ENCODE peak calls at places on chromosomes 5 and 9, in ten cellular contexts. One of them, this sample, is unnamed.

GRCh38 chr9:34637356-34638137 is at the start of gene SIGMAR1:
- DNase-seq in NCI-H2029 treated with DMSO at 0.1 percent for 48 hours: peak
- DNase-seq in GM12892: peak
- DNase-seq in tibial nerve: peak
- DNase-seq in hepatic stellate cell: peak
- DNase-seq in upper lobe of right lung: peak
- DNase-seq in PC-3: peak
- DNase-seq in nephron progenitor cell: peak
- DNase-seq in NCI-H226: peak
- DNase-seq in cardiac fibroblast: peak
- DNase-seq in this sample: peak

GRCh38 chr9:16532681-16533450 is 337.6 kb downstream of the BNC2 start:
- DNase-seq in tibial nerve: no peak
- DNase-seq in upper lobe of right lung: no peak
- DNase-seq in nephron progenitor cell: no peak
- DNase-seq in PC-3: peak
- DNase-seq in cardiac fibroblast: peak
- DNase-seq in GM12892: no peak
- DNase-seq in hepatic stellate cell: peak
- DNase-seq in NCI-H2029 treated with DMSO at 0.1 percent for 48 hours: no peak
- DNase-seq in NCI-H226: peak
- DNase-seq in this sample: peak

GRCh38 chr5:161138751-161139455 is 286.9 kb upstream of the ATP10B start:
- DNase-seq in NCI-H2029 treated with DMSO at 0.1 percent for 48 hours: no peak
- DNase-seq in PC-3: no peak
- DNase-seq in upper lobe of right lung: no peak
- DNase-seq in GM12892: no peak
- DNase-seq in tibial nerve: no peak
- DNase-seq in cardiac fibroblast: no peak
- DNase-seq in nephron progenitor cell: no peak
- DNase-seq in hepatic stellate cell: no peak
- DNase-seq in NCI-H226: no peak
- DNase-seq in this sample: no peak

GRCh38 chr5:178545941-178546674 is 44.1 kb downstream of the COL23A1 start:
- DNase-seq in GM12892: no peak
- DNase-seq in cardiac fibroblast: no peak
- DNase-seq in PC-3: no peak
- DNase-seq in hepatic stellate cell: no peak
- DNase-seq in upper lobe of right lung: no peak
- DNase-seq in NCI-H226: no peak
- DNase-seq in NCI-H2029 treated with DMSO at 0.1 percent for 48 hours: no peak
- DNase-seq in tibial nerve: no peak
- DNase-seq in nephron progenitor cell: no peak
- DNase-seq in this sample: no peak

GRCh38 chr5:159682623-159683022 is 233.7 kb upstream of the ADRA1B start:
- DNase-seq in NCI-H226: no peak
- DNase-seq in NCI-H2029 treated with DMSO at 0.1 percent for 48 hours: no peak
- DNase-seq in nephron progenitor cell: no peak
- DNase-seq in PC-3: no peak
- DNase-seq in hepatic stellate cell: no peak
- DNase-seq in tibial nerve: no peak
- DNase-seq in upper lobe of right lung: no peak
- DNase-seq in cardiac fibroblast: no peak
- DNase-seq in GM12892: no peak
- DNase-seq in this sample: no peak

GRCh38 chr9:95506438-95506691 is 10.4 kb downstream of the PTCH1 start:
- DNase-seq in nephron progenitor cell: no peak
- DNase-seq in cardiac fibroblast: peak
- DNase-seq in PC-3: peak
- DNase-seq in NCI-H2029 treated with DMSO at 0.1 percent for 48 hours: peak
- DNase-seq in upper lobe of right lung: no peak
- DNase-seq in tibial nerve: no peak
- DNase-seq in NCI-H226: no peak
- DNase-seq in hepatic stellate cell: no peak
- DNase-seq in GM12892: peak
- DNase-seq in this sample: no peak

GRCh38 chr5:173746050-173746449 is 129.6 kb upstream of the BOD1 start:
- DNase-seq in PC-3: peak
- DNase-seq in GM12892: no peak
- DNase-seq in hepatic stellate cell: no peak
- DNase-seq in nephron progenitor cell: no peak
- DNase-seq in NCI-H2029 treated with DMSO at 0.1 percent for 48 hours: no peak
- DNase-seq in upper lobe of right lung: no peak
- DNase-seq in cardiac fibroblast: no peak
- DNase-seq in NCI-H226: no peak
- DNase-seq in tibial nerve: no peak
- DNase-seq in this sample: no peak

GRCh38 chr5:14913141-14913540 is 41.6 kb upstream of the ANKH start:
- DNase-seq in nephron progenitor cell: no peak
- DNase-seq in hepatic stellate cell: no peak
- DNase-seq in NCI-H2029 treated with DMSO at 0.1 percent for 48 hours: no peak
- DNase-seq in tibial nerve: no peak
- DNase-seq in PC-3: no peak
- DNase-seq in cardiac fibroblast: peak
- DNase-seq in upper lobe of right lung: no peak
- DNase-seq in GM12892: no peak
- DNase-seq in NCI-H226: no peak
- DNase-seq in this sample: peak

GRCh38 chr5:15566306-15566705 is 66.3 kb downstream of the FBXL7 start:
- DNase-seq in upper lobe of right lung: no peak
- DNase-seq in nephron progenitor cell: no peak
- DNase-seq in NCI-H226: no peak
- DNase-seq in tibial nerve: no peak
- DNase-seq in PC-3: no peak
- DNase-seq in cardiac fibroblast: no peak
- DNase-seq in hepatic stellate cell: no peak
- DNase-seq in GM12892: no peak
- DNase-seq in NCI-H2029 treated with DMSO at 0.1 percent for 48 hours: no peak
- DNase-seq in this sample: no peak

GRCh38 chr5:102375256-102375655 is 79.2 kb upstream of the SLCO4C1 start:
- DNase-seq in NCI-H226: no peak
- DNase-seq in NCI-H2029 treated with DMSO at 0.1 percent for 48 hours: no peak
- DNase-seq in nephron progenitor cell: no peak
- DNase-seq in hepatic stellate cell: no peak
- DNase-seq in tibial nerve: no peak
- DNase-seq in upper lobe of right lung: no peak
- DNase-seq in PC-3: no peak
- DNase-seq in GM12892: no peak
- DNase-seq in cardiac fibroblast: no peak
- DNase-seq in this sample: no peak

GRCh38 chr5:132510076-132510475 is 19.5 kb upstream of the IRF1 start:
- DNase-seq in hepatic stellate cell: peak
- DNase-seq in NCI-H226: peak
- DNase-seq in NCI-H2029 treated with DMSO at 0.1 percent for 48 hours: no peak
- DNase-seq in tibial nerve: no peak
- DNase-seq in upper lobe of right lung: no peak
- DNase-seq in cardiac fibroblast: peak
- DNase-seq in PC-3: peak
- DNase-seq in nephron progenitor cell: no peak
- DNase-seq in GM12892: no peak
- DNase-seq in this sample: no peak

GRCh38 chr5:61319388-61320146 is 12.5 kb upstream of the ZSWIM6 start:
- DNase-seq in PC-3: no peak
- DNase-seq in NCI-H2029 treated with DMSO at 0.1 percent for 48 hours: no peak
- DNase-seq in upper lobe of right lung: no peak
- DNase-seq in tibial nerve: no peak
- DNase-seq in nephron progenitor cell: no peak
- DNase-seq in cardiac fibroblast: no peak
- DNase-seq in hepatic stellate cell: no peak
- DNase-seq in NCI-H226: no peak
- DNase-seq in GM12892: peak
- DNase-seq in this sample: no peak

GRCh38 chr5:179795049-179795862 is 1.5 kb downstream of the LTC4S start:
- DNase-seq in hepatic stellate cell: no peak
- DNase-seq in GM12892: no peak
- DNase-seq in NCI-H226: no peak
- DNase-seq in NCI-H2029 treated with DMSO at 0.1 percent for 48 hours: peak
- DNase-seq in cardiac fibroblast: no peak
- DNase-seq in upper lobe of right lung: peak
- DNase-seq in tibial nerve: no peak
- DNase-seq in PC-3: peak
- DNase-seq in nephron progenitor cell: peak
- DNase-seq in this sample: no peak

GRCh38 chr5:172806897-172807672 is 27.0 kb upstream of the ERGIC1 start:
- DNase-seq in nephron progenitor cell: peak
- DNase-seq in GM12892: peak
- DNase-seq in upper lobe of right lung: peak
- DNase-seq in hepatic stellate cell: peak
- DNase-seq in NCI-H226: peak
- DNase-seq in tibial nerve: peak
- DNase-seq in NCI-H2029 treated with DMSO at 0.1 percent for 48 hours: no peak
- DNase-seq in cardiac fibroblast: peak
- DNase-seq in PC-3: peak
- DNase-seq in this sample: no peak

GRCh38 chr5:56814361-56814962 is 887 bp upstream of the MAP3K1 start:
- DNase-seq in nephron progenitor cell: peak
- DNase-seq in upper lobe of right lung: peak
- DNase-seq in cardiac fibroblast: no peak
- DNase-seq in PC-3: peak
- DNase-seq in GM12892: no peak
- DNase-seq in tibial nerve: no peak
- DNase-seq in hepatic stellate cell: peak
- DNase-seq in NCI-H2029 treated with DMSO at 0.1 percent for 48 hours: no peak
- DNase-seq in NCI-H226: no peak
- DNase-seq in this sample: no peak

GRCh38 chr9:20016611-20017010 is 227.8 kb upstream of the SLC24A2 start:
- DNase-seq in GM12892: no peak
- DNase-seq in NCI-H226: no peak
- DNase-seq in hepatic stellate cell: no peak
- DNase-seq in cardiac fibroblast: no peak
- DNase-seq in tibial nerve: no peak
- DNase-seq in nephron progenitor cell: no peak
- DNase-seq in upper lobe of right lung: no peak
- DNase-seq in PC-3: no peak
- DNase-seq in NCI-H2029 treated with DMSO at 0.1 percent for 48 hours: no peak
- DNase-seq in this sample: no peak

GRCh38 chr5:157915638-157916037 is 56.7 kb upstream of the CLINT1 start:
- DNase-seq in NCI-H226: peak
- DNase-seq in PC-3: peak
- DNase-seq in hepatic stellate cell: no peak
- DNase-seq in cardiac fibroblast: peak
- DNase-seq in NCI-H2029 treated with DMSO at 0.1 percent for 48 hours: peak
- DNase-seq in upper lobe of right lung: peak
- DNase-seq in GM12892: no peak
- DNase-seq in nephron progenitor cell: no peak
- DNase-seq in tibial nerve: peak
- DNase-seq in this sample: no peak

GRCh38 chr5:125486634-125487033 is 740.2 kb upstream of the ZNF608 start:
- DNase-seq in NCI-H2029 treated with DMSO at 0.1 percent for 48 hours: no peak
- DNase-seq in cardiac fibroblast: peak
- DNase-seq in tibial nerve: no peak
- DNase-seq in nephron progenitor cell: no peak
- DNase-seq in GM12892: no peak
- DNase-seq in NCI-H226: peak
- DNase-seq in upper lobe of right lung: no peak
- DNase-seq in hepatic stellate cell: no peak
- DNase-seq in PC-3: peak
- DNase-seq in this sample: no peak

GRCh38 chr5:38383701-38384100 is 125.3 kb downstream of the EGFLAM start:
- DNase-seq in GM12892: no peak
- DNase-seq in hepatic stellate cell: no peak
- DNase-seq in nephron progenitor cell: no peak
- DNase-seq in NCI-H226: no peak
- DNase-seq in tibial nerve: no peak
- DNase-seq in upper lobe of right lung: no peak
- DNase-seq in NCI-H2029 treated with DMSO at 0.1 percent for 48 hours: no peak
- DNase-seq in PC-3: no peak
- DNase-seq in cardiac fibroblast: no peak
- DNase-seq in this sample: no peak

GRCh38 chr5:132066871-132067270 is 6.4 kb downstream of the IL3 start:
- DNase-seq in tibial nerve: no peak
- DNase-seq in upper lobe of right lung: no peak
- DNase-seq in GM12892: no peak
- DNase-seq in PC-3: no peak
- DNase-seq in NCI-H226: no peak
- DNase-seq in hepatic stellate cell: no peak
- DNase-seq in NCI-H2029 treated with DMSO at 0.1 percent for 48 hours: no peak
- DNase-seq in cardiac fibroblast: no peak
- DNase-seq in nephron progenitor cell: no peak
- DNase-seq in this sample: no peak

GRCh38 chr5:136053336-136054121 is 24.7 kb downstream of the TGFBI start:
- DNase-seq in nephron progenitor cell: no peak
- DNase-seq in NCI-H226: peak
- DNase-seq in GM12892: no peak
- DNase-seq in upper lobe of right lung: no peak
- DNase-seq in hepatic stellate cell: peak
- DNase-seq in NCI-H2029 treated with DMSO at 0.1 percent for 48 hours: no peak
- DNase-seq in PC-3: peak
- DNase-seq in tibial nerve: peak
- DNase-seq in cardiac fibroblast: peak
- DNase-seq in this sample: peak

GRCh38 chr9:27473135-27473534 is 51.0 kb upstream of the IFNK start:
- DNase-seq in GM12892: no peak
- DNase-seq in cardiac fibroblast: peak
- DNase-seq in NCI-H226: no peak
- DNase-seq in hepatic stellate cell: no peak
- DNase-seq in tibial nerve: peak
- DNase-seq in NCI-H2029 treated with DMSO at 0.1 percent for 48 hours: no peak
- DNase-seq in upper lobe of right lung: peak
- DNase-seq in PC-3: no peak
- DNase-seq in nephron progenitor cell: peak
- DNase-seq in this sample: no peak

GRCh38 chr9:15606667-15607472 is 54.0 kb downstream of the CCDC171 start:
- DNase-seq in nephron progenitor cell: no peak
- DNase-seq in hepatic stellate cell: peak
- DNase-seq in PC-3: peak
- DNase-seq in upper lobe of right lung: no peak
- DNase-seq in GM12892: no peak
- DNase-seq in NCI-H2029 treated with DMSO at 0.1 percent for 48 hours: no peak
- DNase-seq in tibial nerve: peak
- DNase-seq in NCI-H226: peak
- DNase-seq in cardiac fibroblast: peak
- DNase-seq in this sample: no peak

GRCh38 chr9:133758228-133758627 is 20.1 kb upstream of the SARDH start:
- DNase-seq in NCI-H226: no peak
- DNase-seq in PC-3: no peak
- DNase-seq in cardiac fibroblast: no peak
- DNase-seq in upper lobe of right lung: peak
- DNase-seq in hepatic stellate cell: no peak
- DNase-seq in GM12892: no peak
- DNase-seq in tibial nerve: no peak
- DNase-seq in NCI-H2029 treated with DMSO at 0.1 percent for 48 hours: no peak
- DNase-seq in nephron progenitor cell: no peak
- DNase-seq in this sample: no peak

GRCh38 chr9:119020284-119020683 is 349.0 kb downstream of the BRINP1 start:
- DNase-seq in NCI-H2029 treated with DMSO at 0.1 percent for 48 hours: no peak
- DNase-seq in tibial nerve: peak
- DNase-seq in nephron progenitor cell: no peak
- DNase-seq in cardiac fibroblast: no peak
- DNase-seq in NCI-H226: no peak
- DNase-seq in PC-3: no peak
- DNase-seq in GM12892: no peak
- DNase-seq in upper lobe of right lung: no peak
- DNase-seq in hepatic stellate cell: no peak
- DNase-seq in this sample: no peak

GRCh38 chr5:133527311-133527710 is 85.0 kb downstream of the FSTL4 start:
- DNase-seq in cardiac fibroblast: no peak
- DNase-seq in upper lobe of right lung: no peak
- DNase-seq in nephron progenitor cell: no peak
- DNase-seq in NCI-H226: no peak
- DNase-seq in NCI-H2029 treated with DMSO at 0.1 percent for 48 hours: no peak
- DNase-seq in hepatic stellate cell: no peak
- DNase-seq in tibial nerve: no peak
- DNase-seq in PC-3: no peak
- DNase-seq in GM12892: no peak
- DNase-seq in this sample: no peak

GRCh38 chr9:109408759-109409462 is 88.1 kb upstream of the EPB41L4B start:
- DNase-seq in NCI-H226: no peak
- DNase-seq in nephron progenitor cell: no peak
- DNase-seq in cardiac fibroblast: no peak
- DNase-seq in GM12892: no peak
- DNase-seq in PC-3: no peak
- DNase-seq in tibial nerve: no peak
- DNase-seq in hepatic stellate cell: no peak
- DNase-seq in upper lobe of right lung: no peak
- DNase-seq in NCI-H2029 treated with DMSO at 0.1 percent for 48 hours: no peak
- DNase-seq in this sample: no peak

GRCh38 chr5:93078082-93079038 is 502.7 kb downstream of the NR2F1-AS1 start:
- DNase-seq in PC-3: peak
- DNase-seq in cardiac fibroblast: peak
- DNase-seq in upper lobe of right lung: no peak
- DNase-seq in tibial nerve: no peak
- DNase-seq in nephron progenitor cell: no peak
- DNase-seq in GM12892: no peak
- DNase-seq in NCI-H2029 treated with DMSO at 0.1 percent for 48 hours: no peak
- DNase-seq in hepatic stellate cell: peak
- DNase-seq in NCI-H226: peak
- DNase-seq in this sample: peak

This sample was measured in AG09309.